ENCODE peak calls at places on chromosomes 16 and 17, in eight cellular contexts. P is stomach, E is kidney, W is sigmoid colon, I is ascending aorta, R is HFFc6, Y is AG04450, G is progenitor cell of endocrine pancreas. A is an unnamed sample.

GRCh38 chr17:45895969-45896793 is 1.8 kb downstream of the MAPT start:
- DNase-seq in I (no peak), P (no peak), R (no peak), E (no peak), W (no peak), G (no peak), Y (no peak), A (no peak)

GRCh38 chr17:68029512-68030215 is 5.9 kb upstream of the KPNA2 start:
- DNase-seq in P (no peak), G (no peak), I (no peak), Y (no peak), R (no peak), W (no peak), E (no peak), A (peak; percentile 30)

GRCh38 chr17:10198509-10199249 is at the start of gene GAS7:
- DNase-seq in W (peak; percentile 84), Y (no peak), I (no peak), R (no peak), E (peak; percentile 84), G (peak; percentile 17), P (peak; percentile 38), A (peak; percentile 63)

GRCh38 chr16:1772362-1772907 is at the start of gene EME2:
- DNase-seq in I (no peak), Y (no peak), G (no peak), P (no peak), E (no peak), W (no peak), R (peak; percentile 42), A (no peak)

GRCh38 chr16:68718596-68718995 is 18.5 kb upstream of the CDH1 start:
- DNase-seq in G (no peak), E (no peak), Y (no peak), W (no peak), P (no peak), I (no peak), R (no peak), A (no peak)

GRCh38 chr17:4332296-4332970 is 34.0 kb downstream of the UBE2G1 start:
- DNase-seq in G (no peak), W (no peak), E (no peak), I (no peak), R (no peak), Y (no peak), P (no peak), A (no peak)

GRCh38 chr16:4021070-4021779 is 95.0 kb downstream of the ADCY9 start:
- DNase-seq in P (peak; percentile 92), I (no peak), Y (no peak), G (no peak), E (peak; percentile 89), R (no peak), W (no peak), A (no peak)

GRCh38 chr16:56744996-56745640 is 15.2 kb downstream of the NUP93 start:
- DNase-seq in E (no peak), W (no peak), Y (no peak), I (no peak), R (no peak), G (no peak), P (no peak), A (no peak)

GRCh38 chr16:75415169-75415908 is 18.0 kb downstream of the CFDP1 start:
- DNase-seq in Y (no peak), P (no peak), G (no peak), I (no peak), R (no peak), W (no peak), E (no peak), A (no peak)

GRCh38 chr17:18182190-18182977 is 1.2 kb upstream of the ALKBH5 start:
- DNase-seq in R (no peak), E (no peak), I (peak; percentile 70), Y (no peak), P (peak; percentile 94), W (no peak), G (peak; percentile 14), A (no peak)

GRCh38 chr16:12455287-12455798 is 348.3 kb downstream of the CPPED1 start:
- DNase-seq in E (peak; percentile 85), I (no peak), R (peak; percentile 58), G (peak; percentile 56), W (no peak), Y (no peak), P (peak; percentile 61), A (peak; percentile 53)
- TF ChIP-seq CTCF in E (peak; percentile 77), I (peak; percentile 72), R (peak; percentile 97), G (peak; percentile 98), W (peak; percentile 41), Y (peak; percentile 94), P (no peak), A (peak; percentile 81)

GRCh38 chr17:56913867-56914640 is at the start of gene TRIM25:
- DNase-seq in P (peak; percentile 94), I (peak; percentile 96), G (peak; percentile 70), Y (peak; percentile 55), W (peak; percentile 95), E (peak; percentile 98), R (peak; percentile 75), A (peak; percentile 95)
- TF ChIP-seq CTCF in P (no peak), I (no peak), G (no peak), Y (no peak), W (no peak), E (no peak), R (no peak), A (no peak)

GRCh38 chr16:51971184-51971583 is 575.8 kb downstream of the TOX3 start:
- DNase-seq in P (peak; percentile 30), R (peak; percentile 34), W (no peak), I (no peak), G (no peak), Y (no peak), E (no peak), A (peak; percentile 74)
- TF ChIP-seq CTCF in P (no peak), R (peak; percentile 75), W (no peak), I (no peak), G (peak; percentile 69), Y (peak; percentile 57), E (peak; percentile 26), A (peak; percentile 82)

DNA sequence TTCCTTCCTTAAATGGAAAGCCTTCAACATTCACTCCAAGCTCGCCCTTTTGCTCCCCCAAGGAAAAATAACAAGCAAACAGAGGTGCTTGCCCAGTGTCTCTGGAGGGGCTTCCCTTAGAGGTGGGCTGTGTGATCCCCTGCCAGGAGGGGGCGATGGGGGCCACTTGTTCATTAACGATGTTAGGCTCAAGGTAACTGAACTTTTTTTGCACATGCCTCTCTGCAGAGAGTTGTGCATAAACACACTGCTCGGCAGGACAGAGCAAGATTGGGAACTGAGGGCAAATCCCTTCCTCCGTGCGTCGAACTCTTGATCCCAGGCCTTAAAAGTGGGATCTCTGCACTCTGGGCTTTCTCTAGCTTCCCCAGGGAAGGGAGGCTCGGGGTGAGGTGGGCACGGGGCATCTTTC is 15.5 kb upstream of the NAGLU start:
- DNase-seq in P (no peak), E (peak; percentile 51), G (no peak), Y (no peak), I (no peak), W (no peak), R (no peak), A (no peak)
- TF ChIP-seq CTCF in P (no peak), E (no peak), G (peak; percentile 49), Y (peak; percentile 35), I (no peak), W (no peak), R (peak; percentile 58), A (peak; percentile 22)

DNA sequence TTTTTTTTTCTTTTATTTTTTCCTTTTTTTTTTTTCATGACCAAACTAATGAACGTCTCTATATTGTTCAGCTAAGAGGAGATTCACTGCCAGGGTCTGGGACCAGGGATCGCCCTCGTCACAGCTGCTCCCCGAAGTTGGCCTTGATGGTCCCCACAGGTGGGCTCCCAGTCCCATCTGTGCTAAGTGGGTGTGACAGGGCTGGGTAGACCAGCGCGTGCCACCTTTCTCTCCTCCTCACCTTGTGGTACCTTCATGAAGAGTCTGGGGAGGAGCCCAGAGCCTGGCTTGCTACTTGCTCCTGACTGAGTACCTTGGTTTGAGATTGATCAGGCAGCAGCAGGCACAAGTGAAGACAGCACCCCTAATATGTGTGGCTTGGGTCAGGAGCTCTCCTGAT is 6.5 kb upstream of the FOXF1 start:
- DNase-seq in P (no peak), Y (no peak), R (no peak), W (peak; percentile 70), E (peak; percentile 29), I (no peak), G (no peak), A (no peak)
- TF ChIP-seq CTCF in P (no peak), Y (no peak), R (no peak), W (no peak), E (no peak), I (no peak), G (no peak), A (no peak)

GRCh38 chr17:48071654-48072053 is 23.5 kb downstream of the NFE2L1 start:
- DNase-seq in P (no peak), Y (no peak), G (no peak), E (no peak), R (no peak), W (peak; percentile 10), I (no peak), A (no peak)

GRCh38 chr17:48081858-48082257 is 19.4 kb downstream of the CBX1 start:
- DNase-seq in Y (no peak), G (no peak), E (no peak), W (peak; percentile 14), R (no peak), I (no peak), P (no peak), A (no peak)

GRCh38 chr17:48074322-48075054 is 26.3 kb downstream of the NFE2L1 start:
- DNase-seq in Y (no peak), G (peak; percentile 50), R (peak; percentile 80), W (peak; percentile 86), P (peak; percentile 83), E (no peak), I (peak; percentile 92), A (peak; percentile 85)

DNA sequence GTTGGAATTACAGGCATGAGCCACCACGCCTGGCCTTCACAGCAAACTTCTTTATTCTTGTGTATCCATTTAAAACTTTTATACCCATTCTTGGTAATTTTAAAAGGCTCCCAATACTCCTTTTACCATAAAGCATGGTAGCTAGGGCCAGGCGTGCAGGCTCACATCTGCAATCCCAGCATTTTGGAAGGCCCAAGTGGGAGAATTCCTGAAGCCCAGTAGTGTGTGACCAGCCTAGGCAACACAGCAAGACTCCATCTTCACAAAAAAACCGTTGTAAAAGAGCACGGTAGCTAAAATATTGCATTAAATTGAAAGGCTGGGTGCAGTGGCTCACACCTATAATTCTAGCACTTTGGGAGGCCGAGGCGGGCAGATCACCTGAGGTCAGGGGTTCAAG is 23.7 kb downstream of the CBX1 start:
- DNase-seq in E (no peak), G (no peak), I (no peak), W (no peak), P (no peak), R (no peak), Y (no peak), A (no peak)
- TF ChIP-seq CTCF in E (no peak), G (no peak), I (no peak), W (no peak), P (no peak), R (no peak), Y (no peak), A (no peak)

DNA sequence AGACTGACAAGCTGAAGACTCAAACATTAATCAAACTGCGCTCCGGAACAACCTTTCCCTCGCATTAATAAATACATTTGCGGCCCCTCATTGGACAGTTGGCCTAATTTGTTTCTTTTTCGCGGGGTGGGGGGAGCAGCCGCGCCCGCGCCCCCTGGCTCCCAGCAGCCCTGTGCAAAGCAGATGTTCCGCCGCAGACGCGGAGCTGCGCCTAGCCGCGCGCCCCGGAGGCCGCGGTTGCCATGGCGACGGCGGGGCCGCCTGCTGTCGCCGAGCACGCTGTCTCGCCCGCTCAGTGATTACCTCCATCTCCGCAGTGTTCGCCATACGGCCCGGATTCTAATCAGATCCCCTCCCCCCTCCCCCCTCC is 25.5 kb downstream of the COPZ2 start:
- DNase-seq in R (no peak), I (no peak), W (no peak), P (peak; percentile 62), G (no peak), Y (no peak), E (no peak), A (peak; percentile 88)
- TF ChIP-seq CTCF in R (no peak), I (no peak), W (no peak), P (no peak), G (no peak), Y (no peak), E (no peak), A (peak; percentile 20)

A was measured in A673.